ENCODE peak calls at places on chromosomes 7 and 10, in four cellular contexts. R is stimulated activated CD4-positive, alpha-beta T cell treated with anti-CD3 and anti-CD28 coated beads, Interleukin-2, amount 100 ng/mL, for 4 hours; V is adrenal gland; N is mammary epithelial cell. U is an unnamed sample.

GRCh38 chr7:84162125-84162524 is 32.5 kb downstream of the SEMA3A start:
- DNase-seq in R (no peak), V (no peak), N (no peak), U (no peak)

GRCh38 chr10:117320050-117320665 is 55.1 kb downstream of the PDZD8 start:
- DNase-seq in R (no peak), V (no peak), N (no peak), U (no peak)

GRCh38 chr10:121065330-121065729 is 214.2 kb downstream of the WDR11 start:
- DNase-seq in R (no peak), V (no peak), N (no peak), U (no peak)

GRCh38 chr10:11209810-11210141 is 192.1 kb downstream of the CELF2 start:
- DNase-seq in R (no peak), V (no peak), N (no peak), U (no peak)

GRCh38 chr7:43905954-43906326 is 456 bp downstream of the URGCP start:
- DNase-seq in R (peak), V (peak), N (peak), U (no peak)

GRCh38 chr7:111262293-111263116 is 171.6 kb downstream of the LRRN3 start:
- DNase-seq in R (no peak), V (no peak), N (no peak), U (no peak)

GRCh38 chr7:132077986-132078385 is 498.3 kb downstream of the PLXNA4 start:
- DNase-seq in R (no peak), V (no peak), N (no peak), U (no peak)

GRCh38 chr7:4200546-4201094 is 481.5 kb upstream of the FOXK1 start:
- DNase-seq in R (no peak), V (no peak), N (peak), U (no peak)

GRCh38 chr7:37916673-37917660 is at the start of gene SFRP4:
- DNase-seq in R (no peak), V (peak), N (peak), U (no peak)

GRCh38 chr7:116495737-116496136 is 3.8 kb upstream of the CAV2 start:
- DNase-seq in R (no peak), V (no peak), N (peak), U (no peak)

GRCh38 chr7:77759294-77759889 is 38.8 kb downstream of the TMEM60 start:
- DNase-seq in R (peak), V (peak), N (peak), U (peak)

GRCh38 chr10:80200687-80201086 is 4.7 kb downstream of the ANXA11 start:
- DNase-seq in R (no peak), V (no peak), N (no peak), U (no peak)

GRCh38 chr10:80202934-80203834 is 2.2 kb downstream of the ANXA11 start:
- DNase-seq in R (peak), V (peak), N (peak), U (no peak)

GRCh38 chr7:29980151-29980550 is 9.4 kb downstream of the SCRN1 start:
- DNase-seq in R (no peak), V (no peak), N (no peak), U (no peak)

GRCh38 chr7:85928500-85928899 is 715.2 kb upstream of the GRM3 start:
- DNase-seq in R (no peak), V (no peak), N (no peak), U (no peak)

GRCh38 chr10:132132391-132132841 is 54.3 kb upstream of the DPYSL4 start:
- DNase-seq in R (no peak), V (no peak), N (no peak), U (no peak)

GRCh38 chr7:27917774-27918314 is 177.9 kb downstream of the TAX1BP1 start:
- DNase-seq in R (no peak), V (no peak), N (peak), U (no peak)

GRCh38 chr10:18214692-18215563 is 74.7 kb downstream of the CACNB2 start:
- DNase-seq in R (no peak), V (peak), N (peak), U (no peak)

GRCh38 chr10:36188461-36188860 is 546.4 kb upstream of the FZD8 start:
- DNase-seq in R (no peak), V (no peak), N (no peak), U (no peak)